ENCODE peak calls at places on chromosome X, in seven cellular contexts. W, A, E, O, X, S and M are unnamed samples.

GRCh38 chrX:150704030-150704613 is 10.9 kb downstream of the MTMR1 start:
- DNase-seq in A (no peak), E (no peak), X (no peak), S (no peak), W (peak; percentile 71), O (no peak), M (no peak)

GRCh38 chrX:75968293-75968692 is 183.2 kb upstream of the MAGEE2 start:
- DNase-seq in E (no peak), X (peak; percentile 7), W (no peak), A (no peak), O (no peak), S (no peak), M (no peak)

GRCh38 chrX:108177321-108177990 is 85.9 kb downstream of the ATG4A start:
- DNase-seq in O (no peak), E (no peak), W (no peak), S (no peak), X (no peak), A (no peak), M (no peak)

GRCh38 chrX:149618871-149619270 is 12.7 kb downstream of the TMEM185A start:
- DNase-seq in W (no peak), O (no peak), S (no peak), A (no peak), X (no peak), E (no peak), M (no peak)

GRCh38 chrX:151699746-151700145 is 4.5 kb downstream of the PRRG3 start:
- DNase-seq in X (no peak), W (no peak), E (no peak), A (no peak), S (no peak), O (no peak), M (no peak)

GRCh38 chrX:134734343-134735001 is 76.2 kb upstream of the PLAC1 start:
- DNase-seq in A (no peak), O (no peak), W (peak; percentile 80), X (no peak), S (no peak), E (no peak), M (no peak)

GRCh38 chrX:30875957-30876356 is 13.1 kb downstream of the TAB3 start:
- DNase-seq in X (peak; percentile 20), E (no peak), O (no peak), A (no peak), W (peak; percentile 87), S (no peak), M (no peak)

GRCh38 chrX:55818673-55819375 is 101.3 kb downstream of the RRAGB start:
- DNase-seq in E (no peak), X (no peak), S (no peak), W (no peak), A (no peak), O (peak; percentile 3), M (no peak)

DNA sequence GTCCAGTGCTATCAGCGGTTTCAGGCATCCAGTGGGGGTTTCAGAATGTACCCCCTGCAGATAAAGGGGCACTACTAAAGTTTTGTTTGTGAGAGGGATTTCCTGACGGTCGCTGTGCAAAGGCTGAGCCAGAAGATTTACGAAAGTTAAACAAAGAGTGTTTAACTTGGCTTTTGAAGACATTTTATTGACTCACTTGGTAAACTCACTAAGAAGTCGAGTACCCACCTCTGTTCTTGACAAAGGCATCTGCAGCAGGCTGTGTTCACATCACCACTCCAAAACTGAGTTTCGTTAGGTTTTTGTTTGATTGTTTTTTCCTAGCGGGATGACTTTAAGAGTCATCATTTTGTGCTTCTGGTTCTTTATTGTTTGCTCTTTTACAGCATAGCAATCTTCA is 143.9 kb upstream of the TBL1X start:
- DNase-seq in S (no peak), X (peak; percentile 87), A (no peak), O (no peak), W (peak; percentile 62), E (no peak), M (no peak)
- H3K27ac ChIP-seq in S (no peak overlapping the region), X (peak overlapping the region; percentile 64), A (no peak overlapping the region), O (no peak overlapping the region), W (no peak overlapping the region), E (no peak overlapping the region), M (no peak overlapping the region)

DNA sequence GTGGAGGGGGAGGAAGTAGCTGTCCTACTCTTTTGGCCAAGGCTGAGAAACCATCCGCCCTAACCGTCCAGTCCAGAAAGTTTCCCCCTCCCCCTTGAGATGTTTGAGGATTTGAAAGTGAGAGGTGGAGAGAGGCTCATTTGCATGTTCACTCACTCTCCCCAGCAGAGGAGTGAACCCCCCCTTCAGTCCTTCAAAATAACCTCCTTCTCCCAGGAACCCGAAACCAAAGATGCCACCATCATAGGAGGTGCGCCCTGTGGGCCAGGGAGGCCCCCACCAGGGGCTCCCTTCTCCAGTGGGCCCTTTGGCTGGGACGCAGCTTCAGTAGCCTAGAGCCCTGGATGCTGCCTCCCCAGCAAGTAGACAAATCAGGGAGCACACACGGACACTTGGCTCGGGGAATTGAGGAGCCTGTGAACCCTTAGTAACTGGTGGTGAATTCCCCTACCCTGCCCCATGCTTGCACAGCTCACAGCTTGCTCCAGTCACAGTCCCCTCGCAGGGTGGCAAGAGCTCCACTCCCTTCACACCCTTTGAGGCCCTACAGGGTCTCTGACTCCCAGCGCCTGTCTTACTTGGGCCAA is 25.6 kb downstream of the ELF4 start:
- DNase-seq in W (no peak), E (no peak), O (no peak), X (no peak), A (no peak), S (no peak), M (no peak)
- H3K4me1 ChIP-seq in W (peaks cover 5% of the 10 kb centered on the region), E (peaks cover 22% of the 10 kb centered on the region), O (no peaks in the 10 kb centered on the region), X (peaks cover 3% of the 10 kb centered on the region), A (no peaks in the 10 kb centered on the region), S (peaks cover 30% of the 10 kb centered on the region), M (peaks cover 9% of the 10 kb centered on the region)

DNA sequence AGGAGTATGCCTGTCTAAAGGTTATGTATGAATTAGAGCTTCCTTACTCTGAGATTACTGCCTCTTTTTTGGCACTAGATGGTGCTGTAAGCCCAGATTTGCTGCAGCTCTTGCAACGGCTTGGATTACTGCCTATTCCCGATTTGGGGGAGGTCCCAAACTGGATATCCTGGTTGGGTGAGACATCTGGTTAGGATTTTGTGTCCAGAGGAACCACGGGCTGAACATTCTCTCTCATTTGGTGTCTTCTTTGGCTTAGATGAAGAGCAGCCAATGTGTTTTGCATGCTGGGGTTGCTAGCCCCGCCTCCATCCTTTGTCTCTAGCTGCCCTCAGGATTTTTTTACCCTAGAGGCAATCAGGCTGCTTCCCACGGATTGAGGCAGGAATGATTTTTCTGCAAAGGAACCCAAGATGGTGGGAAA is 31.9 kb downstream of the F8A1 start:
- DNase-seq in W (peak; percentile 80), X (peak; percentile 74), O (peak; percentile 62), S (peak; percentile 34), E (peak; percentile 26), A (peak; percentile 58), M (no peak)
- H3K4me3 ChIP-seq in W (peak overlapping the region; percentile 6), X (peak overlapping the region; percentile 29), O (no peak overlapping the region), S (no peak overlapping the region), E (no peak overlapping the region), A (no peak overlapping the region), M (no peak overlapping the region)

GRCh38 chrX:66007851-66008250 is 32.0 kb downstream of the VSIG4 start:
- DNase-seq in S (no peak), E (no peak), O (no peak), X (no peak), W (no peak), A (no peak), M (no peak)

GRCh38 chrX:66004928-66005831 is 34.7 kb downstream of the VSIG4 start:
- DNase-seq in S (peak; percentile 30), W (no peak), X (no peak), A (no peak), E (no peak), O (no peak), M (no peak)

GRCh38 chrX:66008403-66008970 is 31.4 kb downstream of the VSIG4 start:
- DNase-seq in W (no peak), S (no peak), A (no peak), O (no peak), E (no peak), X (no peak), M (no peak)

GRCh38 chrX:66002832-66003680 is 36.8 kb downstream of the VSIG4 start:
- DNase-seq in X (no peak), A (no peak), S (no peak), O (no peak), E (no peak), W (no peak), M (no peak)

DNA sequence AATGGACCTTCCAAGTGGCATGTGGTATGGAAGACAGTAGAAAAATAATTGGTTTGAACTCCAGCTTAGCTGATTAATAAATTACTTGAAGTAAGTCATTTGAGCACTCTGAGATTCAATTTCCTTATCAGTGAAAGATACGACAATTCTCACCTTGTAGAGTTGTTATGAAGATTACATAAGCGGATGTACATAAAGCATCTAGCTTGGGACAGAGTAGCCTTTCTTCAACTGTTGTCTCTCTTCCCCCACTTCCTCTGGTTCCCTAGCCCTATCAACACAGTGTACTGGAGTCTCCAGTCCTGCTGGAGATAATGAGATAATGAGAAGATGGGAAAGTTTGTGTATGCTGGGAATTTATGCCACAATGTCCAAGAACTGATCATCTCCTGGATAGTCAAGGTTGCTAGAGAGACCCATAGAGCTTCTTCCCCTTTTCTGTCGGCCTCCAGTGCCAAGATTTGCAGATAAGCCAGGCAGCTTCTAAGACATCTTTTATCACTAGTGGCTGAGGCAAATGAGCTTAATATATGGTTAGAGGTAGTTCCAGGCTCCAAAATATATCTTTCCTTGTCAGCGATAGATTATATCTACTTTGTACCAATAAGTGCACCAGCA is 33.9 kb downstream of the VSIG4 start:
- DNase-seq in X (no peak), S (no peak), O (no peak), E (no peak), W (no peak), A (no peak), M (no peak)
- H3K27ac ChIP-seq in X (no peak overlapping the region), S (peak overlapping the region; percentile 47), O (no peak overlapping the region), E (no peak overlapping the region), W (no peak overlapping the region), A (no peak overlapping the region), M (no peak overlapping the region)

DNA sequence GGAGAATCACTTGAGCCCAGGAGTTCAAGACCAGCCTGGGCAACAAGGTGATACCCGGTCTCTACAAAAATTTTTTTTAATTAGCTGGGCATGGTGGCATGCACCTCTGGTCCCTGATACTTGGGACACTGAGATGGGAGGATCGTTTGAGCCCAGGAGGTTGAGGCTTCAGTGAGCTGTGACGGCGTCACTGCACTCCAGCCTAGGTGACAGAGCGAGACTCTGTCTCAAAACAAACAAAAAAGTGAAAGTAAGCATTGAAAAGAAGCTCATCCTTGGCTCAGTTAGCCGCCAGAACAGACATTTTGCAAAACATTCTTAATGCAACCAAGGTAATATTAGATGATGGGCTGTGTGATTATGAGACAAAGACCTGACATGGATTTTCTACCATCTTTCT is 223.3 kb upstream of the VCX3A start:
- DNase-seq in O (no peak), W (no peak), X (no peak), A (no peak), S (no peak), E (no peak), M (no peak)
- H3K4me1 ChIP-seq in O (no peaks in the 10 kb centered on the region), W (no peaks in the 10 kb centered on the region), X (no peaks in the 10 kb centered on the region), A (no peaks in the 10 kb centered on the region), S (no peaks in the 10 kb centered on the region), E (no peaks in the 10 kb centered on the region), M (no peaks in the 10 kb centered on the region)